ENCODE peak calls at places on chromosome 3, in nine cellular contexts. J is SHP77; W is stimulated activated CD8-positive, alpha-beta memory T cell treated with anti-CD3 and anti-CD28 coated beads, Interleukin-2, amount 100 ng/mL, for 1 hour; E is nephron progenitor cell; F is GM10248; N is activated naive CD8-positive, alpha-beta T cell treated with anti-CD3 and anti-CD28 coated beads, Interleukin-2, amount 50 U/mL, for 16 hours; R is SJSA1; B is foreskin fibroblast; S is GM23248. Y is an unnamed sample.

GRCh38 chr3:17133637-17134545 is 249.1 kb downstream of the PLCL2 start:
- DNase-seq in W (no peak), E (no peak), N (no peak), R (no peak), B (no peak), J (no peak), S (no peak), F (no peak), Y (no peak)

GRCh38 chr3:129970603-129971002 is 3.9 kb upstream of the TRH start:
- DNase-seq in B (no peak), J (no peak), E (no peak), N (no peak), F (no peak), W (no peak), R (no peak), S (no peak), Y (no peak)

GRCh38 chr3:45870099-45870498 is 16.2 kb upstream of the CCR9 start:
- DNase-seq in F (no peak), J (no peak), B (no peak), R (no peak), S (no peak), N (peak; percentile 2), W (peak; percentile 38), E (no peak), Y (no peak)

GRCh38 chr3:101154386-101154785 is 161.2 kb upstream of the ABI3BP start:
- DNase-seq in F (no peak), J (no peak), E (no peak), W (no peak), N (no peak), S (no peak), B (no peak), R (no peak), Y (no peak)

GRCh38 chr3:135970500-135971116 is 5.1 kb downstream of the PPP2R3A start:
- DNase-seq in R (no peak), B (peak; percentile 41), W (no peak), E (no peak), J (no peak), S (peak; percentile 76), F (no peak), N (no peak), Y (no peak)

GRCh38 chr3:151976211-151977050 is 103.0 kb downstream of the SUCNR1 start:
- DNase-seq in F (no peak), J (no peak), R (peak; percentile 85), E (no peak), B (peak; percentile 95), S (peak; percentile 95), N (no peak), W (no peak), Y (peak; percentile 45)

GRCh38 chr3:124599779-124600693 is 130.2 kb upstream of the UMPS start:
- DNase-seq in B (no peak), E (no peak), N (no peak), F (no peak), R (peak; percentile 21), W (no peak), J (no peak), S (peak; percentile 38), Y (peak; percentile 37)

GRCh38 chr3:123670743-123671142 is 85.9 kb upstream of the HACD2 start:
- DNase-seq in B (no peak), N (no peak), S (no peak), E (no peak), F (no peak), J (no peak), W (no peak), R (no peak), Y (no peak)

GRCh38 chr3:112739252-112739945 is 98.5 kb upstream of the CCDC80 start:
- DNase-seq in S (peak; percentile 76), W (no peak), B (no peak), J (no peak), E (no peak), F (no peak), R (no peak), N (no peak), Y (no peak)

GRCh38 chr3:121649645-121650044 is 11.1 kb downstream of the HCLS1 start:
- DNase-seq in R (no peak), F (no peak), B (no peak), W (no peak), S (peak; percentile 43), E (no peak), N (no peak), J (no peak), Y (peak; percentile 25)

GRCh38 chr3:53192608-53193007 is 31.6 kb downstream of the PRKCD start:
- DNase-seq in N (no peak), J (no peak), R (no peak), E (no peak), B (no peak), S (no peak), W (no peak), F (no peak), Y (peak; percentile 14)

Y was measured in DMS53.